ENCODE peak calls at places on chromosome 1, in five cellular contexts. Q is body of pancreas; U is tibial artery; E is stimulated activated naive B cell treated with anti-CD40 and anti-IgM and Interleukin-4, amounts not matched to agents 10 μg/mL and 1 μg/mL and 100 μg/mL, for 72 hours; V is nephron progenitor cell. R is an unnamed sample.

GRCh38 chr1:247390116-247390791 is 25.7 kb upstream of the NLRP3 start:
- DNase-seq in U (peak; percentile 85), E (peak; percentile 95), Q (peak; percentile 81), V (peak; percentile 80), R (peak; percentile 73)

GRCh38 chr1:109790735-109791494 is 27.2 kb upstream of the EPS8L3 start:
- DNase-seq in E (peak; percentile 78), Q (no peak), U (peak; percentile 74), V (no peak), R (no peak)

GRCh38 chr1:58622571-58622970 is 45.5 kb upstream of the TACSTD2 start:
- DNase-seq in V (no peak), Q (no peak), U (no peak), E (no peak), R (no peak)

GRCh38 chr1:28898267-28898955 is 16.0 kb upstream of the EPB41 start:
- DNase-seq in V (no peak), U (no peak), Q (peak; percentile 37), E (no peak), R (no peak)

GRCh38 chr1:41320860-41321259 is 40.4 kb upstream of the FOXO6 start:
- DNase-seq in V (no peak), Q (no peak), E (no peak), U (no peak), R (no peak)

GRCh38 chr1:216722841-216723240 is 388 bp downstream of the ESRRG start:
- DNase-seq in U (no peak), Q (no peak), E (no peak), V (no peak), R (no peak)

GRCh38 chr1:163137556-163138265 is 65.0 kb downstream of the RGS5 start:
- DNase-seq in V (no peak), Q (no peak), U (no peak), E (no peak), R (no peak)

GRCh38 chr1:225156254-225156653 is 226.8 kb downstream of the DNAH14 start:
- DNase-seq in Q (no peak), E (no peak), U (no peak), V (no peak), R (peak; percentile 6)

GRCh38 chr1:52348704-52349301 is 17.2 kb downstream of the CC2D1B start:
- DNase-seq in U (no peak), V (peak; percentile 28), E (no peak), Q (no peak), R (peak; percentile 38)

GRCh38 chr1:97904528-97904927 is 16.3 kb downstream of the DPYD start:
- DNase-seq in V (no peak), Q (no peak), U (no peak), E (no peak), R (no peak)

GRCh38 chr1:20037877-20038276 is 32.1 kb upstream of the PLA2G5 start:
- DNase-seq in E (no peak), V (no peak), Q (no peak), U (no peak), R (no peak)

GRCh38 chr1:45322486-45323040 is 4.1 kb upstream of the HPDL start:
- DNase-seq in Q (no peak), E (no peak), U (no peak), V (no peak), R (no peak)

GRCh38 chr1:23544444-23545389 is 13.7 kb upstream of the E2F2 start:
- DNase-seq in E (peak; percentile 58), Q (peak; percentile 87), V (peak; percentile 82), U (peak; percentile 85), R (peak; percentile 81)

GRCh38 chr1:12532405-12533315 is 85.3 kb downstream of the DHRS3 start:
- DNase-seq in E (no peak), U (peak; percentile 48), V (no peak), Q (no peak), R (no peak)

GRCh38 chr1:59020151-59020997 is 236.5 kb upstream of the JUN start:
- DNase-seq in Q (peak; percentile 55), U (peak; percentile 77), E (peak; percentile 46), V (no peak), R (peak; percentile 65)

GRCh38 chr1:29195875-29196274 is 14.2 kb upstream of the SRSF4 start:
- DNase-seq in U (peak; percentile 51), E (no peak), Q (peak; percentile 28), V (no peak), R (no peak)

GRCh38 chr1:236143104-236143948 is 987 bp downstream of the GPR137B start:
- DNase-seq in Q (no peak), E (no peak), V (peak; percentile 42), U (no peak), R (peak; percentile 62)

GRCh38 chr1:165129568-165130164 is 226.8 kb downstream of the LMX1A start:
- DNase-seq in E (peak; percentile 9), U (no peak), Q (peak; percentile 68), V (peak; percentile 86), R (peak; percentile 47)

GRCh38 chr1:64961923-64962322 is 4.4 kb downstream of the JAK1 start:
- DNase-seq in U (no peak), V (no peak), E (no peak), Q (no peak), R (no peak)

GRCh38 chr1:203252678-203253077 is 23.2 kb upstream of the CHIT1 start:
- DNase-seq in U (no peak), V (no peak), E (no peak), Q (no peak), R (no peak)

GRCh38 chr1:161038523-161039153 is at the start of gene TSTD1:
- DNase-seq in U (peak; percentile 71), V (peak; percentile 72), Q (peak; percentile 77), E (peak; percentile 86), R (no peak)

R was measured in brain microvascular endothelial cell.